ENCODE peak calls at places on chromosome 2, in six cellular contexts. X, B, L, M, U and E are unnamed samples.

GRCh38 chr2:41941831-41942230 is 106.0 kb upstream of the PKDCC start:
- DNase-seq in X (no peak), B (no peak), L (no peak), M (no peak), U (no peak), E (no peak)

GRCh38 chr2:60474301-60474700 is 79.2 kb downstream of the BCL11A start:
- DNase-seq in X (no peak), B (no peak), L (no peak), M (no peak), U (no peak), E (no peak)

GRCh38 chr2:122329266-122329665 is 573.8 kb downstream of the TSN start:
- DNase-seq in X (no peak), B (no peak), L (no peak), M (no peak), U (no peak), E (no peak)

GRCh38 chr2:190912731-190913130 is 32.1 kb downstream of the GLS start:
- DNase-seq in X (no peak), B (no peak), L (no peak), M (no peak), U (no peak), E (no peak)

GRCh38 chr2:30509716-30510115 is 62.7 kb downstream of the LCLAT1 start:
- DNase-seq in X (no peak), B (no peak), L (no peak), M (no peak), U (no peak), E (no peak)

GRCh38 chr2:171490577-171490976 is 31.7 kb upstream of the CYBRD1 start:
- DNase-seq in X (no peak), B (no peak), L (no peak), M (no peak), U (no peak), E (no peak)

GRCh38 chr2:109497911-109498870 is 115.6 kb downstream of the SEPTIN10 start:
- DNase-seq in X (no peak), B (no peak), L (no peak), M (no peak), U (no peak), E (no peak)

GRCh38 chr2:229800997-229801754 is 86.8 kb upstream of the DNER start:
- DNase-seq in X (peak), B (peak), L (peak), M (peak), U (peak), E (peak)

GRCh38 chr2:20151116-20151571 is 73.8 kb downstream of the SDC1 start:
- DNase-seq in X (peak), B (no peak), L (peak), M (no peak), U (no peak), E (no peak)

GRCh38 chr2:20188851-20189250 is 36.1 kb downstream of the SDC1 start:
- DNase-seq in X (no peak), B (no peak), L (no peak), M (no peak), U (no peak), E (no peak)

GRCh38 chr2:166417669-166418068 is 41.9 kb upstream of the SCN9A start:
- DNase-seq in X (peak), B (no peak), L (no peak), M (no peak), U (peak), E (no peak)

GRCh38 chr2:46147626-46148368 is 149.4 kb upstream of the EPAS1 start:
- DNase-seq in X (no peak), B (no peak), L (no peak), M (no peak), U (no peak), E (no peak)

GRCh38 chr2:3738454-3738853 is 35.1 kb downstream of the DCDC2C start:
- DNase-seq in X (peak), B (no peak), L (no peak), M (peak), U (peak), E (no peak)

GRCh38 chr2:28232267-28232666 is 160.4 kb upstream of the FOSL2 start:
- DNase-seq in X (no peak), B (no peak), L (no peak), M (no peak), U (no peak), E (no peak)

GRCh38 chr2:168913171-168913484 is 12.0 kb downstream of the G6PC2 start:
- DNase-seq in X (no peak), B (no peak), L (no peak), M (peak), U (no peak), E (no peak)

GRCh38 chr2:71897145-71897495 is 250.5 kb downstream of the CYP26B1 start:
- DNase-seq in X (no peak), B (no peak), L (no peak), M (no peak), U (no peak), E (no peak)

GRCh38 chr2:191051825-191052778 is 38.1 kb upstream of the STAT1 start:
- DNase-seq in X (peak), B (no peak), L (peak), M (peak), U (peak), E (peak)

GRCh38 chr2:20488136-20488705 is 41.3 kb downstream of the RHOB start:
- DNase-seq in X (no peak), B (peak), L (no peak), M (no peak), U (no peak), E (no peak)

GRCh38 chr2:229665158-229665557 is 49.2 kb downstream of the DNER start:
- DNase-seq in X (no peak), B (no peak), L (no peak), M (no peak), U (no peak), E (no peak)

GRCh38 chr2:58702302-58702696 is 461.2 kb upstream of the FANCL start:
- DNase-seq in X (no peak), B (no peak), L (no peak), M (no peak), U (peak), E (no peak)

GRCh38 chr2:214899751-214900150 is 90.3 kb upstream of the BARD1 start:
- DNase-seq in X (no peak), B (no peak), L (no peak), M (no peak), U (no peak), E (no peak)

GRCh38 chr2:28389399-28390240 is 3.0 kb upstream of the FOSL2 start:
- DNase-seq in X (no peak), B (no peak), L (no peak), M (peak), U (no peak), E (no peak)

GRCh38 chr2:14632133-14632936 is at the start of gene LRATD1:
- DNase-seq in X (peak), B (peak), L (no peak), M (peak), U (peak), E (no peak)

DNA sequence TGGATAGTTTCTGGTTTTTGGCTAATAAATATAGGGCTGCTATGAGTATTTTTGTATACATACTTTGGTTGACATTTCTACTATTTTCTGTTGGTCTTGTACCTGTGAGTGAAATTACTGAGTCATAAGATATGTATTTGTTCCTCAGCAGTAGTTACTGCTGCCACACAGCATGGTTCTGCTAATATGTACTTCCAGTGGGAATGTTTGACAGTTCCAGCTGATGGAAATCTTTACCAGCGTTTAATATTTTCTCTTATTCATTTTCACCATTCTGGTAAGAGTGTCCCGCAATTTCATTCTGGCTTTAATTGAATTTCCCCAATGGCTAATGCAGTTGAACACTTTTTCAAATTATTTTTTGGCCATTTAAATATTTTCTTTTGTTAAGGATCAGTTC is 57.9 kb upstream of the IL1R1 start:
- DNase-seq in X (no peak), B (no peak), L (no peak), M (no peak), U (no peak), E (no peak)
- TF ChIP-seq POLR2AphosphoS5 in X (no peak), B (no peak), L (no peak), M (no peak), U (no peak), E (no peak)

DNA sequence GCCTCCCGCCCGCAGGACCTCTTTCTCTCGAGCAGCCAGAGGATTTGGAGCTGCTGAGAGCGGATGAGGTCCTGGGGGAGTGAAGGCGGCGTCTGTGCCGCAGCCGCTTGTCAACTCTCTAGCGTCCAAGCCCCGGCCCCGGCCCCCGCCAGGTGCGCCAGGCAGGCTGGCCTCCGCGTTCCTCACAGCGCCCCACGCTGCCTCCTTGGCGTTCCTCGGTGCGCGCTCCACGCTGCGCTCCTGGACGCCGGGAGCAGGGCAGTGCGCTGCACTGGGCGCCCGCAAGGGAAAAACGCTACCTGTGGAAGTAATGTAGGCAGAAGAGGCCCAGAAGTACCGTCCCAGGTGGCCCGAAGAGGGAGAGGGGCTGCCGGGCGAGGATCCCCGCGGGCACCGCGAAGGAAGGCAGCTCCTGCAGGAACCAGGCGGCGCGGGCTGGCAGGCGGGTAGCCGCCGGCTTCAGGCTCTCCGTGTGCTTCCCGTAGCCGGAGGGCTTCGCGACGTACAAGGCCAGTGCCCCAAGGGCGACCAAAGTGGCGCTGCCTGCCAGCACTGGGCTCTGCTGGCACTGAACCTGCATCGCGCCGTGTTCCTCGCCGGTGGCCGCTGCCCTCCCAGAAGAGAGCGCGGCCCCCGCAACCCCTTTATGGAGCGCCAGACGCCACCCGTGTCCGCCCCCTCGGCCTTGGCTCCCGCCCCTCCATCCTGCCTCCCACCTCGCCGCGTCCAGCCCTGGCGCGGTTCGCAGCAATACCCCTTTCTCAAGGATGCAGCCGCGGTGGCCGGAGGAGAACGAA is at the start of gene SRD5A2:
- DNase-seq in X (no peak), B (no peak), L (no peak), M (peak), U (no peak), E (no peak)
- TF ChIP-seq GABPA in X (no peak), B (no peak), L (no peak), M (no peak), U (no peak), E (no peak)

GRCh38 chr2:1268034-1268433 is 145.2 kb upstream of the TPO start:
- DNase-seq in X (no peak), B (no peak), L (no peak), M (no peak), U (no peak), E (no peak)
- TF ChIP-seq POLR2AphosphoS5 in X (no peak), B (no peak), L (no peak), M (no peak), U (no peak), E (no peak)

GRCh38 chr2:135023886-135024285 is 23.4 kb downstream of the MAP3K19 start:
- DNase-seq in X (no peak), B (no peak), L (no peak), M (no peak), U (no peak), E (no peak)
- TF ChIP-seq GABPA in X (no peak), B (no peak), L (no peak), M (no peak), U (no peak), E (no peak)

DNA sequence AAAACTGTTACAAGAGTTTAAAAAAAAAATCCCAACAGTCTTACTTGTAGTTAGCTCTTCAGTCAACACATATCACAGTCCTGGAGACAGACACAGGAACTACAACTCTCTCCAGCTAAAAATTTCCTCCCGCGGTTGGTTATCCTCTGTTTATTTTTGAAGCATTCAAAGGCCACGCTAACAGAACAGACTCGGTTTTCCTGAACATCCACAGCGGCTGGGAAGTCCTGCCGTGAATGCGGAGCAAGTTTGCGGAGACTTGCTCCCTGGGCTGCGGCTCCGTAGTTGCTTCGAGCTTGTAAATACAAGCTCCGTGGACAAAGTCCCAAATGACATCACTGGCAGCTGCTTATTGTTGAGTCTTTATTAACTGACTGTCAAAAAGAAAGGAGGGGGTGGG is at the start of gene NCKAP5:
- DNase-seq in X (no peak), B (no peak), L (no peak), M (no peak), U (no peak), E (no peak)
- TF ChIP-seq POLR2AphosphoS5 in X (no peak), B (no peak), L (no peak), M (no peak), U (no peak), E (no peak)

DNA sequence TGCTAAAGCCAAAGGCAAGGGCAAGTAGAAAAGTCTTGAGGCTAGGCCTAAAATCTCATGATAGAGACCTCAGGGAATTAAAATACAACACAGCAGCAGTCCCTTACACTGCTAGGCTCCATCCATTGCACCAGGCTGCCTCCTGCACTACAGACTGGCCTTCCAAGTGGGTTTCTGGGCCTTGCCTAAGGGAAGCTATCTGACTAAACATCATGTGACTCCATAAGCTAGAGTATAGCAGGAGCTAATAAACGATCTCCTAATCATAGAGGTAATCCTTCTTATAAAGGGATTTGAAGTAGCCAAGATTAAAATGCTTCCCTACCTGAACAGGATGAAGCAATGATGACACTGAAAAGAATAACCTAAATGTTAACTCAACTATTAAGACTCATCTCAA is 77.6 kb upstream of the NFU1 start:
- DNase-seq in X (no peak), B (no peak), L (no peak), M (no peak), U (no peak), E (no peak)
- TF ChIP-seq GABPA in X (no peak), B (no peak), L (no peak), M (no peak), U (no peak), E (no peak)

GRCh38 chr2:96531872-96532505 is 4.6 kb upstream of the ARID5A start:
- DNase-seq in X (peak), B (no peak), L (peak), M (peak), U (no peak), E (peak)
- TF ChIP-seq POLR2AphosphoS5 in X (no peak), B (no peak), L (peak), M (peak), U (no peak), E (no peak)

GRCh38 chr2:209425082-209426071 is 1.5 kb downstream of the MAP2 start:
- DNase-seq in X (no peak), B (no peak), L (no peak), M (peak), U (peak), E (no peak)
- TF ChIP-seq GABPA in X (no peak), B (no peak), L (no peak), M (no peak), U (no peak), E (no peak)

GRCh38 chr2:106197878-106198277 is 3.8 kb upstream of the UXS1 start:
- DNase-seq in X (no peak), B (no peak), L (no peak), M (no peak), U (peak), E (no peak)
- TF ChIP-seq POLR2AphosphoS5 in X (no peak), B (no peak), L (no peak), M (no peak), U (no peak), E (no peak)